ENCODE peak calls at places on chromosomes 12 and 14, in eight cellular contexts. S, Q, W, G, X, Z, V and F are unnamed samples.

GRCh38 chr12:57616383-57617101 is 5.3 kb downstream of the ARHGEF25 start:
- DNase-seq in S (no peak), Q (no peak), W (no peak), G (no peak), X (no peak), Z (no peak), V (peak; percentile 50), F (no peak)

GRCh38 chr12:124005736-124006581 is 32.9 kb downstream of the ZNF664 start:
- DNase-seq in S (no peak), Q (peak; percentile 35), W (no peak), G (no peak), X (no peak), Z (no peak), V (no peak), F (no peak)

GRCh38 chr12:49909328-49909727 is 5.6 kb upstream of the FAIM2 start:
- DNase-seq in S (no peak), Q (no peak), W (no peak), G (no peak), X (no peak), Z (no peak), V (no peak), F (no peak)

GRCh38 chr12:10381912-10382628 is 7.8 kb downstream of the KLRK1 start:
- DNase-seq in S (no peak), Q (no peak), W (no peak), G (no peak), X (no peak), Z (no peak), V (no peak), F (no peak)

GRCh38 chr14:71651228-71651627 is 281.0 kb upstream of the RGS6 start:
- DNase-seq in S (no peak), Q (no peak), W (no peak), G (peak; percentile 5), X (no peak), Z (peak; percentile 92), V (peak; percentile 95), F (peak; percentile 86)

GRCh38 chr12:84874125-84874824 is 38.3 kb downstream of the SLC6A15 start:
- DNase-seq in S (peak; percentile 38), Q (peak; percentile 59), W (no peak), G (no peak), X (no peak), Z (peak; percentile 57), V (peak; percentile 75), F (peak; percentile 77)

GRCh38 chr12:116078396-116078795 is 199.1 kb downstream of the MED13L start:
- DNase-seq in S (no peak), Q (no peak), W (no peak), G (no peak), X (no peak), Z (no peak), V (no peak), F (no peak)

GRCh38 chr12:56995930-56996496 is 10.3 kb downstream of the ZBTB39 start:
- DNase-seq in S (no peak), Q (no peak), W (no peak), G (no peak), X (no peak), Z (no peak), V (no peak), F (no peak)

GRCh38 chr12:26126340-26127284 is 1.8 kb upstream of the BHLHE41 start:
- DNase-seq in S (peak; percentile 72), Q (peak; percentile 48), W (no peak), G (peak; percentile 86), X (peak; percentile 76), Z (peak; percentile 83), V (peak; percentile 80), F (peak; percentile 82)

GRCh38 chr12:56661979-56662638 is 16.3 kb upstream of the ATP5F1B start:
- DNase-seq in S (no peak), Q (no peak), W (no peak), G (no peak), X (no peak), Z (no peak), V (no peak), F (no peak)

GRCh38 chr14:55097894-55098560 is 31.0 kb upstream of the LGALS3 start:
- DNase-seq in S (peak; percentile 83), Q (peak; percentile 96), W (peak; percentile 9), G (peak; percentile 37), X (no peak), Z (no peak), V (no peak), F (no peak)

GRCh38 chr14:24094839-24095195 is 706 bp downstream of the PCK2 start:
- DNase-seq in S (no peak), Q (no peak), W (no peak), G (no peak), X (no peak), Z (peak; percentile 12), V (peak; percentile 8), F (no peak)

GRCh38 chr12:100375023-100375737 is 18.3 kb downstream of the SLC17A8 start:
- DNase-seq in S (no peak), Q (no peak), W (no peak), G (no peak), X (peak; percentile 50), Z (peak; percentile 72), V (peak; percentile 76), F (peak; percentile 12)

GRCh38 chr12:52378091-52378490 is 7.4 kb downstream of the KRT84 start:
- DNase-seq in S (no peak), Q (no peak), W (no peak), G (no peak), X (no peak), Z (no peak), V (no peak), F (no peak)

GRCh38 chr12:52381206-52381605 is 4.2 kb downstream of the KRT84 start:
- DNase-seq in S (no peak), Q (no peak), W (no peak), G (no peak), X (no peak), Z (no peak), V (no peak), F (no peak)

GRCh38 chr12:52382854-52383253 is 2.6 kb downstream of the KRT84 start:
- DNase-seq in S (no peak), Q (peak; percentile 27), W (no peak), G (no peak), X (no peak), Z (no peak), V (no peak), F (no peak)

GRCh38 chr12:52379536-52379935 is 5.9 kb downstream of the KRT84 start:
- DNase-seq in S (no peak), Q (no peak), W (no peak), G (no peak), X (no peak), Z (no peak), V (no peak), F (no peak)

DNA sequence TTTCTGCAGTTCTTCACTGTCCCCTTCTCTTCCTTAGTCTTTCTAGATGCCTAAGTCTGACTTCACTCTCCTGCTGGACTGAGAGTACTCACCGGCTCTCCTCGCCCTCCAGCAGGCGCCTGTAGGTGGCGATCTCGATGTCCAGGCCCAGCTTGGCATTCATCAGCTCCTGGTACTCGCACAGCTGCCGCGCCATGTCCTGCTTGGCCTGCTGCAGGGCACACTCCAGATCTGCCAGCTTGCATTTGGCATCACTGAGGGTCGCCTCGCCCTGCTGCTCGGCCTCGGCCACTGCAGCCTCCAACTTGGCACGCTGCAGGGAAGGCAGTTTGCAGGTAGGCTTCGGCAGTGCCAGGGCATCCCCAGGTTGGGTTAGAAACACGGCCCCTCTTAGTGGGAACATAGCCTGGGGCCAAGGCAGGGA is 5.2 kb downstream of the KRT84 start:
- DNase-seq in S (no peak), Q (no peak), W (no peak), G (peak; percentile 50), X (no peak), Z (peak; percentile 16), V (peak; percentile 50), F (no peak)
- TF ChIP-seq CTCF in S (peak; percentile 56), Q (peak; percentile 28), W (no peak), G (no peak), X (peak; percentile 18), Z (peak; percentile 68), V (peak; percentile 72), F (peak; percentile 51)

GRCh38 chr12:105378821-105379400 is 48.4 kb downstream of the C12orf75 start:
- DNase-seq in S (no peak), Q (no peak), W (no peak), G (peak; percentile 40), X (no peak), Z (no peak), V (peak; percentile 16), F (peak; percentile 40)
- TF ChIP-seq CTCF in S (no peak), Q (no peak), W (no peak), G (peak; percentile 20), X (no peak), Z (peak; percentile 51), V (peak; percentile 31), F (no peak)

GRCh38 chr14:69108358-69108757 is 44.6 kb downstream of the DCAF5 start:
- DNase-seq in S (no peak), Q (no peak), W (no peak), G (no peak), X (no peak), Z (no peak), V (no peak), F (no peak)

GRCh38 chr14:69106451-69106850 is 46.5 kb downstream of the DCAF5 start:
- DNase-seq in S (no peak), Q (no peak), W (no peak), G (no peak), X (no peak), Z (no peak), V (no peak), F (no peak)

GRCh38 chr14:69105326-69105725 is 47.6 kb downstream of the DCAF5 start:
- DNase-seq in S (no peak), Q (no peak), W (no peak), G (no peak), X (no peak), Z (peak; percentile 92), V (peak; percentile 73), F (peak; percentile 71)

DNA sequence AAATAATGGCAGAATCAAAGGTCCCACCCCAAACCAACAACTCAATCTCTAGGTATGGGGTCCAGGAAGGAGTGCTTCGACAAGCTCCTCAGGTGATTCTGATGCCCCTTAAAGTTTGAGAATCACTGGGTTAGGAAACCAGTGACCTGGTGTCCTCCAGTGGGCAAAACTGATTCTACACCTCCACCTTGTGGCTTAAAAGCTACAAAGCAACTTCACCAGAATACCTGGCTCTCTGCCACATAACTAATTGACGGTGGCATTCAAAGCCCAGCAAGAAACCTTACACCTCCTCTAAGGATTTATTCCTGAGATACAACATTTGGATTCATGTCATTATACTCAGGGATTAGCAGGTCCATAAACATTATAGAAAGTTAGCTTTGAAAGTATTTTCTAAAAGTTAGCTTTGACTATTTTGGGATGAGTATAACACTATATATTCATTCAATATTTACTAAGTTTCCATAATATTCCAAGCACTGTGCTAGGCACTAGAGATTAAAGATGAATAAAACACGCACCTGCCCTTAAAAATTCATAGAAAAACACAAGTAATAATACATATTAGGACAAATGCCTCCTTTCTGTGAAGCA is 45.4 kb downstream of the DCAF5 start:
- DNase-seq in S (peak; percentile 68), Q (peak; percentile 68), W (peak; percentile 18), G (peak; percentile 66), X (no peak), Z (peak; percentile 74), V (peak; percentile 79), F (peak; percentile 54)
- TF ChIP-seq CTCF in S (peak; percentile 90), Q (peak; percentile 53), W (peak; percentile 61), G (peak; percentile 58), X (peak; percentile 32), Z (peak; percentile 67), V (peak; percentile 70), F (peak; percentile 64)

DNA sequence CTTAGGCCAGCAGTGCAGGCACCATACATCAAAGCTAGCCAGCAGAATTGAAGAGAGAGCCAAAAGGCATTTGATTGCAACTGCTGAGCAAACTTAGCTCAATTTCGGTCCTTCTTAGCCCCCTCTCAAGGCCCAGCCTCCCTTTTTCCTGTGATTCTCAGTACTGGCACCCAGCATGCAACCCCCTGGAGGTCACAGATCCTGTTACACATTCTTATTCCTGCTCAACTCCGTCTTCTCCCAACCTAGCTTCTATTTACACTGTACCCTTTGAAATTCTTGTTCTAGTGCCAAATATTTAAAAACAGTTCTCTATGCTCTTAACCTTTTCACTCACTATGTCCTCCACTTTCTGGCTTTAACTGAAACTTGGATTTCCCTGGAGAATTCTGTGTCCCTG is 131.3 kb upstream of the CPSF6 start:
- DNase-seq in S (no peak), Q (no peak), W (no peak), G (peak; percentile 11), X (no peak), Z (peak; percentile 67), V (peak; percentile 32), F (no peak)
- TF ChIP-seq CTCF in S (no peak), Q (no peak), W (no peak), G (no peak), X (no peak), Z (no peak), V (no peak), F (no peak)